ENCODE peak calls at places on chromosome 7, in seven cellular contexts. K is HCT116, T is GM12878, F is HepG2, N is SK-N-SH, P is K562, G is H1. C is an unnamed sample.

GRCh38 chr7:128792471-128793183 is 859 bp downstream of the CCDC136 start:
- DNase-seq in T (no peak), F (no peak), P (peak), G (no peak), K (no peak), N (peak), C (no peak)

GRCh38 chr7:128794436-128794835 is 2.7 kb downstream of the CCDC136 start:
- DNase-seq in T (no peak), P (no peak), G (no peak), N (no peak), F (no peak), K (no peak), C (no peak)

GRCh38 chr7:108211382-108212201 is 81.4 kb upstream of the LAMB4 start:
- DNase-seq in G (no peak), P (peak), F (peak), N (no peak), K (peak), T (peak), C (no peak)

GRCh38 chr7:131090866-131091692 is 236.6 kb upstream of the MKLN1 start:
- DNase-seq in G (no peak), P (no peak), F (no peak), N (no peak), K (no peak), T (no peak), C (no peak)

GRCh38 chr7:151871904-151872303 is 5.0 kb downstream of the PRKAG2 start:
- DNase-seq in T (no peak), K (no peak), G (no peak), F (no peak), N (no peak), P (peak), C (peak)

GRCh38 chr7:101342892-101343291 is 19.8 kb upstream of the COL26A1 start:
- DNase-seq in F (no peak), G (no peak), K (no peak), N (no peak), T (no peak), P (no peak), C (no peak)

GRCh38 chr7:46705416-46706255 is 784.6 kb upstream of the IGFBP3 start:
- DNase-seq in K (no peak), G (no peak), F (no peak), N (no peak), T (no peak), P (no peak), C (no peak)

GRCh38 chr7:3119963-3120362 is 76.3 kb upstream of the CARD11 start:
- DNase-seq in P (no peak), F (no peak), N (no peak), T (no peak), G (no peak), K (no peak), C (no peak)

GRCh38 chr7:38655833-38656774 is 24.9 kb upstream of the AMPH start:
- DNase-seq in N (no peak), T (no peak), F (no peak), G (no peak), K (no peak), P (no peak), C (no peak)

DNA sequence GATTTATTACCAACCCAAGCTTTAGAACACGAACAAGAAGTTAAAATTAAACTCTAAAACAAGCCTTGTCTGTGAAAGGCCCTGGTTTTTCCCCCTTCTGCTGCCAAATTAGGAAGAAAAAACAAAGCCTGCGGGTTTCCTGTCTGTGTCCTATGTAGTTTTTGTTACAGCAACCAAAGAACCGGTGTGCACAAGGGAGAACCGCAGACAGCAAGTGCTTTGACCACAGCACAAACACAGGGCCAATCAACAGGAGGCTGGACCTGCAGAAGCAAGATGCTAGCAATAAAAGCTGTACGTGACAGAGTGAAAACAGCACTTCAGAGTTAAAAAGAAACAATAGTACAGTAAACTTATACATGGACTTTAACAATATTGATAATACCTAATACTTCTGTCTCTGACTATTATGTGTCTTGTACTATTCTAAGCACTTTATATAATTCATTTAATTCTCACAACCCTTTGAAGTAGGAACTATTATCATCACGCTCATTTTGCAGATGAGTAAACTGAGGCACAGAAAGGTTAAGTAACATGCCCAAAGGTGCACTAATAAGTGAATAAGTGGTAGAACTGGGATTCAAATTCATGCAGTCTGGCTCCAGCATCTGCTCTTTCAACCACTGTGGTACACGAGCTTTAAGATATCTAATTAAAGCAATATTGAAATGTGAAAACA is 66.0 kb downstream of the STK17A start:
- DNase-seq in K (no peak), G (no peak), P (no peak), T (peak), F (no peak), N (no peak), C (no peak)
- TF ChIP-seq JUND in K (no peak), G (no peak), P (no peak), T (no peak), F (no peak), N (peak), C (no peak)

GRCh38 chr7:27068316-27068715 is 27.5 kb downstream of the HOXA1 start:
- DNase-seq in N (no peak), T (no peak), F (no peak), P (no peak), K (no peak), G (no peak), C (no peak)

GRCh38 chr7:27064681-27065080 is 31.1 kb downstream of the HOXA1 start:
- DNase-seq in T (no peak), G (no peak), F (no peak), K (no peak), P (no peak), N (no peak), C (no peak)

GRCh38 chr7:27064169-27064568 is 31.6 kb downstream of the HOXA1 start:
- DNase-seq in K (no peak), G (no peak), F (no peak), P (no peak), T (no peak), N (no peak), C (no peak)

GRCh38 chr7:27062946-27063345 is 32.9 kb downstream of the HOXA1 start:
- DNase-seq in G (no peak), F (no peak), P (no peak), T (no peak), K (no peak), N (no peak), C (no peak)

DNA sequence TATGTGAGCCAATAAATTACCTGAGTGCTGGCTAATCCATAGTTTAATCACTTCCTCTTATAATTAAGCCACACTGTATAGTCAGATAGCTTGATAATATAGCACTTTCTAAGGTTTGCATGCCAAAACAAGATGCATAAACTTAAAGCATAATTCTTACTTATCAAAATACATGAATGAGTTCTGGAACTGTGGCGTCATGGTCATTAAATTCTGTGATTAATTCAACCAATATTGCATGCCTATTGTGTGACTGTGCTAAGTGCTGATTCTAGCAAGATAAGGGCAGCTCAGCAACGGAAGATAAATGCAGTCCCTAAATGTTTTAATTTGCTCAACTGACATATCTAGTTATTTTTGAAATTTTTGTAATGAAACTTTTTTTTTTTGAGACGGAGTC is 29.7 kb downstream of the HOXA1 start:
- DNase-seq in F (no peak), T (no peak), N (no peak), K (no peak), G (no peak), P (no peak), C (no peak)
- TF ChIP-seq JUND in F (no peak), T (no peak), N (no peak), K (no peak), G (no peak), P (no peak), C (no peak)

GRCh38 chr7:521221-522070 is 1.8 kb upstream of the PDGFA start:
- DNase-seq in P (no peak), K (no peak), G (peak), F (no peak), T (no peak), N (peak), C (no peak)

GRCh38 chr7:522938-523289 is 3.3 kb upstream of the PDGFA start:
- DNase-seq in N (no peak), P (no peak), K (no peak), F (no peak), T (no peak), G (no peak), C (no peak)

GRCh38 chr7:520503-521161 is 986 bp upstream of the PDGFA start:
- DNase-seq in T (no peak), F (no peak), N (no peak), G (peak), P (no peak), K (no peak), C (peak)

GRCh38 chr7:523436-524336 is 4.0 kb upstream of the PDGFA start:
- DNase-seq in P (peak), F (no peak), N (no peak), K (no peak), T (no peak), G (no peak), C (no peak)

DNA sequence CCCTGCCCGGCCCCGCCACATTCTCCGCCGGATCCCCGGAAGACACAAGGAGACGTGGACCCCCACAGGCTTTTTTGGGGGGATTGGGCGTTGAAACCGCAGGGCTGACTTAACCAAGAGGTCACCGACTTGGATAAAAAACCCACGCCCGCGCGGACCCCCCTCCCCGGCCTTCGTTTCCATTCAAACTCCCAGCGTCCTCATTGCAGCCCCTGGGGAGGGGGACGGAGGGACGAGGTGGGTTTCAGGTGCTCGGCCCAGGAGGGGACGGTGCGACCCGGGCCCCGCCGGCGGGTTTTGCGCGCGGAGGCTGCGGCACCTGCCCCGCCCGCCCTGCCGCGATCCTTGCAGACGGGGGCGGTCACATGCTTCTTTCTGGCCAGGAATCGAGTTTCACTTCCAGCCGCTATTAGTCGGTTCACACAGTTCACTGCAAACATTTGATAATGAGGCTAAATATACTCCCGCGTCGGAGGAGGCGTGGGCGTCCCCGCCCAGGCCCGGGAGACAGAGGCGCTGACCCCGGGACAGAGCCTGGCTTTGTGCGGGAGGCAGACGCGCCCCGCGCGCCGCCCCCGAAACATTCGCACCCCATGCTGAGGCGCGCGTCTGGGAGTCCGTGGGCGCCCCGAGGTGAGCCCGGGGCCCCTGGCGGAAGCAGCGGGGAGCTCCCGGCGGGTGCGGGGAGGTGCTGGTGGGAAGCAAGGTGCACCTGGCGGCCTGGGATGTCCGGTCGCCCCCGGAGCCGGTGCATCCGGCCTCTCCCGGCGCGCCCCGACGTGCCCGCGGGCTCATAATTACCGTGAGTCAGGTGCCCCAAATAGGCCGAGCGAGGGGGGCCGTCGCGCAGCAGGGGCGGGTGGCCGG is 2.7 kb upstream of the PDGFA start:
- DNase-seq in K (no peak), F (no peak), T (peak), G (no peak), P (peak), N (no peak), C (peak)
- TF ChIP-seq JUND in K (no peak), F (no peak), T (no peak), G (no peak), P (peak), N (no peak), C (no peak)

GRCh38 chr7:8254215-8254614 is 7.8 kb downstream of the ICA1 start:
- DNase-seq in N (no peak), T (no peak), G (no peak), P (no peak), F (no peak), K (no peak), C (peak)

GRCh38 chr7:8255680-8256656 is 6.0 kb downstream of the ICA1 start:
- DNase-seq in N (no peak), K (no peak), T (no peak), P (no peak), F (no peak), G (no peak), C (no peak)

GRCh38 chr7:8258166-8258565 is 3.8 kb downstream of the ICA1 start:
- DNase-seq in F (no peak), P (no peak), G (no peak), K (no peak), T (no peak), N (no peak), C (no peak)

GRCh38 chr7:8251195-8251594 is 10.8 kb downstream of the ICA1 start:
- DNase-seq in P (no peak), K (no peak), G (no peak), T (no peak), F (no peak), N (no peak), C (no peak)

DNA sequence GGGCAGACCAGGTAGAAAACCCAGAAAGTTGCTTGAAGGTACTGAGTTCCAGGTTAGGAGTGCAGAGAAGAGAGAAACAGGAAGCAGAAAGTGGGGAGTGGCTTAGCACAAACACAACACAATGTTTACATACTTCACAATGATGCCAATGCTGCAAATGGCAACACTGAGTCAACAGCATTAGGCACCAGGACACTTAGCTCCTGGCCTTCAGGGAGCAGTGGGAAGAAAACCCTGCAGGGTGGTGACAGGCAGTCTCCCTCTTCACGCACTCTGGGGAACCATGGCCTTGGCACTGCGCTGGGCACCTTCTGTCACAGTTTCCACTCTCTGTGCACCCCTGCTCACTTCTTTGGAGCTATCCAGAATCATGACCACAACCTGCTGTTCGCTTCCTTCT is 7.3 kb downstream of the ICA1 start:
- DNase-seq in T (no peak), N (no peak), P (no peak), F (no peak), K (no peak), G (no peak), C (peak)
- TF ChIP-seq JUND in T (no peak), N (no peak), P (no peak), F (no peak), K (no peak), G (no peak), C (no peak)

GRCh38 chr7:27619492-27619891 is 43.2 kb downstream of the HIBADH start:
- DNase-seq in G (no peak), T (no peak), F (no peak), N (no peak), K (no peak), P (no peak), C (no peak)

GRCh38 chr7:27617651-27618381 is 44.9 kb downstream of the HIBADH start:
- DNase-seq in F (peak), G (no peak), K (no peak), T (no peak), P (no peak), N (no peak), C (no peak)

GRCh38 chr7:27615420-27616185 is 47.1 kb downstream of the HIBADH start:
- DNase-seq in N (no peak), K (no peak), T (no peak), P (no peak), G (no peak), F (no peak), C (no peak)

GRCh38 chr7:27616186-27616491 is 46.5 kb downstream of the HIBADH start:
- DNase-seq in G (no peak), T (no peak), K (no peak), F (no peak), N (no peak), P (no peak), C (no peak)

GRCh38 chr7:27616914-27617548 is 45.7 kb downstream of the HIBADH start:
- DNase-seq in K (no peak), G (no peak), P (no peak), T (no peak), N (no peak), F (peak), C (no peak)
- TF ChIP-seq JUND in K (no peak), G (no peak), P (no peak), T (no peak), N (no peak), F (no peak), C (no peak)

DNA sequence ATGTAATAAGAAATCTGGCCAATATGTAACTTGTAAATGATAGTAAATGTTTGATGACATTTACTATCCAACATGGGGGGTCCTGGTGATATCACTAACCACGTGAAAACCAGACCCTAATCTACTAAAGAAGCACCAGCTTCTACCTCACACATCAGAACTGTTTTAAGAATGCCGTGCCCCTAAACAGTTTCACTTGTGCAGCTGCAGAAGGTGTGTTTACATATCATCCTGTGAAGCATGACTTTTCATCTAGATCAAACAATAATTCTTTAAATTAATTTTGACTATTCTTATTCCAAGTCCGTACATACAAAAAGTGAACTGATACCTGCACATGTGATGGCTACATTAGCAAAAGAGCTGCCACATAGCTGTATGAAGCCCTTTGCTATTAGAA is 61.0 kb downstream of the STEAP1B start:
- DNase-seq in F (no peak), T (no peak), K (no peak), N (no peak), G (no peak), P (no peak), C (no peak)
- TF ChIP-seq JUND in F (no peak), T (no peak), K (no peak), N (no peak), G (no peak), P (no peak), C (no peak)

GRCh38 chr7:5549096-5549896 is 125.7 kb upstream of the TNRC18 start:
- DNase-seq in K (peak), P (peak), T (no peak), G (no peak), F (no peak), N (peak), C (no peak)
- TF ChIP-seq JUND in K (no peak), P (peak), T (no peak), G (no peak), F (no peak), N (no peak), C (no peak)

C was measured in T47D.